ENCODE peak calls at places on chromosomes 11 and 22, in ten cellular contexts. One of them, this sample, is unnamed.

GRCh38 chr22:32331918-32332725 is 25.5 kb upstream of the RFPL3 start:
- DNase-seq in BJ: no peak
- DNase-seq in GM23338: no peak
- DNase-seq in psoas muscle: no peak
- DNase-seq in Peyer's patch: peak
- DNase-seq in A549: no peak
- DNase-seq in epithelial cell of proximal tubule: no peak
- DNase-seq in body of pancreas: no peak
- DNase-seq in endothelial cell of umbilical vein: no peak
- DNase-seq in cardiac muscle cell: no peak
- DNase-seq in this sample: no peak

GRCh38 chr11:6418958-6419611 is at the start of gene APBB1:
- DNase-seq in BJ: no peak
- DNase-seq in GM23338: peak
- DNase-seq in psoas muscle: peak
- DNase-seq in Peyer's patch: peak
- DNase-seq in A549: peak
- DNase-seq in epithelial cell of proximal tubule: no peak
- DNase-seq in body of pancreas: peak
- DNase-seq in endothelial cell of umbilical vein: peak
- DNase-seq in cardiac muscle cell: peak
- DNase-seq in this sample: no peak

GRCh38 chr11:67492801-67493547 is 10.1 kb downstream of the AIP start:
- DNase-seq in BJ: no peak
- DNase-seq in GM23338: peak
- DNase-seq in psoas muscle: no peak
- DNase-seq in Peyer's patch: no peak
- DNase-seq in A549: no peak
- DNase-seq in epithelial cell of proximal tubule: no peak
- DNase-seq in body of pancreas: no peak
- DNase-seq in endothelial cell of umbilical vein: no peak
- DNase-seq in cardiac muscle cell: no peak
- DNase-seq in this sample: no peak

GRCh38 chr11:7576671-7577225 is 62.9 kb downstream of the PPFIBP2 start:
- DNase-seq in BJ: no peak
- DNase-seq in GM23338: peak
- DNase-seq in psoas muscle: peak
- DNase-seq in Peyer's patch: no peak
- DNase-seq in A549: no peak
- DNase-seq in epithelial cell of proximal tubule: no peak
- DNase-seq in body of pancreas: no peak
- DNase-seq in endothelial cell of umbilical vein: peak
- DNase-seq in cardiac muscle cell: peak
- DNase-seq in this sample: no peak

GRCh38 chr22:36299295-36299694 is 46.4 kb downstream of the APOL1 start:
- DNase-seq in BJ: no peak
- DNase-seq in GM23338: no peak
- DNase-seq in psoas muscle: peak
- DNase-seq in Peyer's patch: peak
- DNase-seq in A549: no peak
- DNase-seq in epithelial cell of proximal tubule: no peak
- DNase-seq in body of pancreas: no peak
- DNase-seq in endothelial cell of umbilical vein: no peak
- DNase-seq in cardiac muscle cell: no peak
- DNase-seq in this sample: no peak

GRCh38 chr22:44686873-44687600 is 15.0 kb upstream of the PRR5 start:
- DNase-seq in BJ: peak
- DNase-seq in GM23338: no peak
- DNase-seq in psoas muscle: no peak
- DNase-seq in Peyer's patch: no peak
- DNase-seq in A549: peak
- DNase-seq in epithelial cell of proximal tubule: no peak
- DNase-seq in body of pancreas: no peak
- DNase-seq in endothelial cell of umbilical vein: no peak
- DNase-seq in cardiac muscle cell: no peak
- DNase-seq in this sample: no peak

GRCh38 chr11:38543311-38543710 is 1945.3 kb upstream of the RAG2 start:
- DNase-seq in BJ: peak
- DNase-seq in GM23338: no peak
- DNase-seq in psoas muscle: no peak
- DNase-seq in Peyer's patch: no peak
- DNase-seq in A549: no peak
- DNase-seq in epithelial cell of proximal tubule: no peak
- DNase-seq in body of pancreas: no peak
- DNase-seq in endothelial cell of umbilical vein: no peak
- DNase-seq in cardiac muscle cell: no peak
- DNase-seq in this sample: peak

GRCh38 chr22:27790396-27791216 is 10.9 kb downstream of the MN1 start:
- DNase-seq in BJ: no peak
- DNase-seq in GM23338: peak
- DNase-seq in psoas muscle: peak
- DNase-seq in Peyer's patch: no peak
- DNase-seq in A549: no peak
- DNase-seq in epithelial cell of proximal tubule: no peak
- DNase-seq in body of pancreas: no peak
- DNase-seq in endothelial cell of umbilical vein: no peak
- DNase-seq in cardiac muscle cell: peak
- DNase-seq in this sample: no peak

GRCh38 chr11:12841946-12842630 is 167.0 kb upstream of the RASSF10 start:
- DNase-seq in BJ: peak
- DNase-seq in GM23338: peak
- DNase-seq in psoas muscle: no peak
- DNase-seq in Peyer's patch: no peak
- DNase-seq in A549: peak
- DNase-seq in epithelial cell of proximal tubule: no peak
- DNase-seq in body of pancreas: peak
- DNase-seq in endothelial cell of umbilical vein: peak
- DNase-seq in cardiac muscle cell: no peak
- DNase-seq in this sample: no peak

GRCh38 chr11:110990316-110990715 is 255.2 kb upstream of the POU2AF2 start:
- DNase-seq in BJ: no peak
- DNase-seq in GM23338: no peak
- DNase-seq in psoas muscle: no peak
- DNase-seq in Peyer's patch: no peak
- DNase-seq in A549: no peak
- DNase-seq in epithelial cell of proximal tubule: no peak
- DNase-seq in body of pancreas: no peak
- DNase-seq in endothelial cell of umbilical vein: no peak
- DNase-seq in cardiac muscle cell: no peak
- DNase-seq in this sample: no peak

GRCh38 chr11:110988731-110989130 is 256.8 kb upstream of the POU2AF2 start:
- DNase-seq in BJ: no peak
- DNase-seq in GM23338: no peak
- DNase-seq in psoas muscle: no peak
- DNase-seq in Peyer's patch: no peak
- DNase-seq in A549: no peak
- DNase-seq in epithelial cell of proximal tubule: no peak
- DNase-seq in body of pancreas: no peak
- DNase-seq in endothelial cell of umbilical vein: no peak
- DNase-seq in cardiac muscle cell: no peak
- DNase-seq in this sample: no peak

GRCh38 chr11:110989734-110990133 is 255.8 kb upstream of the POU2AF2 start:
- DNase-seq in BJ: no peak
- DNase-seq in GM23338: no peak
- DNase-seq in psoas muscle: no peak
- DNase-seq in Peyer's patch: no peak
- DNase-seq in A549: no peak
- DNase-seq in epithelial cell of proximal tubule: no peak
- DNase-seq in body of pancreas: no peak
- DNase-seq in endothelial cell of umbilical vein: no peak
- DNase-seq in cardiac muscle cell: no peak
- DNase-seq in this sample: no peak

GRCh38 chr11:110992481-110992880 is 253.0 kb upstream of the POU2AF2 start:
- DNase-seq in BJ: no peak
- DNase-seq in GM23338: no peak
- DNase-seq in psoas muscle: no peak
- DNase-seq in Peyer's patch: no peak
- DNase-seq in A549: no peak
- DNase-seq in epithelial cell of proximal tubule: no peak
- DNase-seq in body of pancreas: no peak
- DNase-seq in endothelial cell of umbilical vein: no peak
- DNase-seq in cardiac muscle cell: no peak
- DNase-seq in this sample: no peak

DNA sequence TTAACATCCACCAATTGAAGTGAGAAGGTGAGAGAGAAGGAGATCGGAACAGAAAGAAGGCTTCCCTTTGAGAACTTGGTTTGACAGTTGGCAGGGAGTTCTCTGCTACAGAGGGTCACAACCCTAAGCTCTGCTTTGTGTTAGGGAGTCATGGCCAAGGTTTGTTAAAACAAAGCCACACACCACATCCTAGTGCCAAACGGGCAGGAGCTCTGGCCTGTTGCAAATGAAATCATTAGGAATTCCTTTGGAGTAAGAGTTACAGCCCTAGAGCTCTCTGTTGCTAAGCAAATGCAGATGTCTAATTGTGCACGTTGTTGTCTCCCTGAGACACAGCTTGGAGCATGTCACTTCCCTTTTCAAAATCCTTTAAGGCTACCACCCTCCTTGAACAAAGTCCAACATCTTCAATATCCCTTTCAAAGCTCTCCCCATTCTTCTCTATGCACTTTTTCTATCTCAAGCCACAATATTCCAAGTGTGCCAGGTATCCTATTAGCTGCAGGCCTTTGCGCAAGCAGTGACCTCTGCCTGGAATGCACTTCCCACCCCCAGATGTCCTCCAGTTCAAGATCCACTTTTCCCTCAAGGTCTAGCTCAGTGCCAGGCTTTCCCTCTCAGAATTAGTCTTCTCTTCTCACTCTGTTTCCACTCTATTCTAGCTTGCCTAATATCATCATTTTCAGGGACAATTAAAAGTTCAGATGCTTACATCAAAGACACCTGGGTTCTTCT is 253.7 kb upstream of the POU2AF2 start:
- DNase-seq in BJ: peak
- DNase-seq in GM23338: no peak
- DNase-seq in psoas muscle: peak
- DNase-seq in Peyer's patch: no peak
- DNase-seq in A549: no peak
- DNase-seq in epithelial cell of proximal tubule: no peak
- DNase-seq in body of pancreas: no peak
- DNase-seq in endothelial cell of umbilical vein: no peak
- DNase-seq in cardiac muscle cell: no peak
- DNase-seq in this sample: no peak
- TF ChIP-seq CTCF in BJ: no peak
- TF ChIP-seq CTCF in GM23338: no peak
- TF ChIP-seq CTCF in psoas muscle: no peak
- TF ChIP-seq CTCF in Peyer's patch: no peak
- TF ChIP-seq CTCF in A549: no peak
- TF ChIP-seq CTCF in epithelial cell of proximal tubule: no peak
- TF ChIP-seq CTCF in body of pancreas: no peak
- TF ChIP-seq CTCF in endothelial cell of umbilical vein: no peak
- TF ChIP-seq CTCF in cardiac muscle cell: no peak
- TF ChIP-seq CTCF in this sample: no peak

GRCh38 chr22:20919718-20920117 is 2.5 kb downstream of the CRKL start:
- DNase-seq in BJ: no peak
- DNase-seq in GM23338: no peak
- DNase-seq in psoas muscle: no peak
- DNase-seq in Peyer's patch: no peak
- DNase-seq in A549: no peak
- DNase-seq in epithelial cell of proximal tubule: no peak
- DNase-seq in body of pancreas: no peak
- DNase-seq in endothelial cell of umbilical vein: peak
- DNase-seq in cardiac muscle cell: no peak
- DNase-seq in this sample: no peak
- H3K4me3 ChIP-seq in BJ: peak
- H3K4me3 ChIP-seq in GM23338: peak
- H3K4me3 ChIP-seq in psoas muscle: peak
- H3K4me3 ChIP-seq in Peyer's patch: peak
- H3K4me3 ChIP-seq in A549: peak
- H3K4me3 ChIP-seq in epithelial cell of proximal tubule: peak
- H3K4me3 ChIP-seq in body of pancreas: no peak
- H3K4me3 ChIP-seq in endothelial cell of umbilical vein: peak
- H3K4me3 ChIP-seq in cardiac muscle cell: peak
- H3K4me3 ChIP-seq in this sample: peak

GRCh38 chr11:944711-945470 is 19.2 kb downstream of the AP2A2 start:
- DNase-seq in BJ: no peak
- DNase-seq in GM23338: peak
- DNase-seq in psoas muscle: no peak
- DNase-seq in Peyer's patch: no peak
- DNase-seq in A549: peak
- DNase-seq in epithelial cell of proximal tubule: peak
- DNase-seq in body of pancreas: no peak
- DNase-seq in endothelial cell of umbilical vein: no peak
- DNase-seq in cardiac muscle cell: peak
- DNase-seq in this sample: no peak
- TF ChIP-seq CTCF in BJ: peak
- TF ChIP-seq CTCF in GM23338: peak
- TF ChIP-seq CTCF in psoas muscle: no peak
- TF ChIP-seq CTCF in Peyer's patch: no peak
- TF ChIP-seq CTCF in A549: peak
- TF ChIP-seq CTCF in epithelial cell of proximal tubule: peak
- TF ChIP-seq CTCF in body of pancreas: no peak
- TF ChIP-seq CTCF in endothelial cell of umbilical vein: no peak
- TF ChIP-seq CTCF in cardiac muscle cell: peak
- TF ChIP-seq CTCF in this sample: peak

GRCh38 chr22:49948958-49949913 is 11.3 kb upstream of the PIM3 start:
- DNase-seq in BJ: no peak
- DNase-seq in GM23338: no peak
- DNase-seq in psoas muscle: no peak
- DNase-seq in Peyer's patch: peak
- DNase-seq in A549: peak
- DNase-seq in epithelial cell of proximal tubule: no peak
- DNase-seq in body of pancreas: peak
- DNase-seq in endothelial cell of umbilical vein: no peak
- DNase-seq in cardiac muscle cell: no peak
- DNase-seq in this sample: no peak

GRCh38 chr22:49948573-49948957 is 12.0 kb upstream of the PIM3 start:
- DNase-seq in BJ: no peak
- DNase-seq in GM23338: no peak
- DNase-seq in psoas muscle: no peak
- DNase-seq in Peyer's patch: peak
- DNase-seq in A549: no peak
- DNase-seq in epithelial cell of proximal tubule: no peak
- DNase-seq in body of pancreas: peak
- DNase-seq in endothelial cell of umbilical vein: no peak
- DNase-seq in cardiac muscle cell: no peak
- DNase-seq in this sample: no peak

GRCh38 chr22:49947296-49947622 is 13.3 kb upstream of the PIM3 start:
- DNase-seq in BJ: no peak
- DNase-seq in GM23338: no peak
- DNase-seq in psoas muscle: no peak
- DNase-seq in Peyer's patch: no peak
- DNase-seq in A549: no peak
- DNase-seq in epithelial cell of proximal tubule: no peak
- DNase-seq in body of pancreas: no peak
- DNase-seq in endothelial cell of umbilical vein: no peak
- DNase-seq in cardiac muscle cell: no peak
- DNase-seq in this sample: no peak

GRCh38 chr22:49946612-49947295 is 13.8 kb upstream of the PIM3 start:
- DNase-seq in BJ: no peak
- DNase-seq in GM23338: no peak
- DNase-seq in psoas muscle: no peak
- DNase-seq in Peyer's patch: no peak
- DNase-seq in A549: no peak
- DNase-seq in epithelial cell of proximal tubule: no peak
- DNase-seq in body of pancreas: peak
- DNase-seq in endothelial cell of umbilical vein: no peak
- DNase-seq in cardiac muscle cell: no peak
- DNase-seq in this sample: no peak

GRCh38 chr22:49948116-49948515 is 12.5 kb upstream of the PIM3 start:
- DNase-seq in BJ: no peak
- DNase-seq in GM23338: no peak
- DNase-seq in psoas muscle: no peak
- DNase-seq in Peyer's patch: peak
- DNase-seq in A549: no peak
- DNase-seq in epithelial cell of proximal tubule: no peak
- DNase-seq in body of pancreas: peak
- DNase-seq in endothelial cell of umbilical vein: no peak
- DNase-seq in cardiac muscle cell: no peak
- DNase-seq in this sample: no peak
- H3K4me3 ChIP-seq in BJ: no peak
- H3K4me3 ChIP-seq in GM23338: no peak
- H3K4me3 ChIP-seq in psoas muscle: no peak
- H3K4me3 ChIP-seq in Peyer's patch: peak
- H3K4me3 ChIP-seq in A549: no peak
- H3K4me3 ChIP-seq in epithelial cell of proximal tubule: no peak
- H3K4me3 ChIP-seq in body of pancreas: no peak
- H3K4me3 ChIP-seq in endothelial cell of umbilical vein: no peak
- H3K4me3 ChIP-seq in cardiac muscle cell: no peak
- H3K4me3 ChIP-seq in this sample: no peak

This sample was measured in retinal pigment epithelial cell.